ENCODE peak calls at places on chromosomes 7 and 10, in ten cellular contexts. One of them, this sample, is unnamed.

GRCh38 chr10:4102802-4103344 is 317.9 kb upstream of the KLF6 start:
- DNase-seq in CD8-positive, alpha-beta T cell: no peak
- DNase-seq in fibroblast of mammary gland: no peak
- DNase-seq in HT1080: no peak
- DNase-seq in foreskin melanocyte: no peak
- DNase-seq in PC-3: peak; percentile 33
- DNase-seq in fibroblast of pulmonary artery: no peak
- DNase-seq in astrocyte of the spinal cord: no peak
- DNase-seq in GDM1: no peak
- DNase-seq in EL: no peak
- DNase-seq in this sample: no peak

GRCh38 chr7:139575338-139575680 is 51.8 kb downstream of the CLEC2L start:
- DNase-seq in CD8-positive, alpha-beta T cell: no peak
- DNase-seq in fibroblast of mammary gland: no peak
- DNase-seq in HT1080: no peak
- DNase-seq in foreskin melanocyte: no peak
- DNase-seq in PC-3: no peak
- DNase-seq in fibroblast of pulmonary artery: no peak
- DNase-seq in astrocyte of the spinal cord: no peak
- DNase-seq in GDM1: no peak
- DNase-seq in EL: no peak
- DNase-seq in this sample: no peak

GRCh38 chr7:33062023-33062781 is at the start of gene NT5C3A:
- DNase-seq in CD8-positive, alpha-beta T cell: no peak
- DNase-seq in fibroblast of mammary gland: peak; percentile 31
- DNase-seq in HT1080: no peak
- DNase-seq in foreskin melanocyte: peak; percentile 12
- DNase-seq in PC-3: peak; percentile 35
- DNase-seq in fibroblast of pulmonary artery: peak; percentile 31
- DNase-seq in astrocyte of the spinal cord: peak; percentile 33
- DNase-seq in GDM1: no peak
- DNase-seq in EL: peak; percentile 46
- DNase-seq in this sample: peak; percentile 14

GRCh38 chr10:79274279-79275104 is 72.8 kb upstream of the PPIF start:
- DNase-seq in CD8-positive, alpha-beta T cell: no peak
- DNase-seq in fibroblast of mammary gland: peak; percentile 47
- DNase-seq in HT1080: no peak
- DNase-seq in foreskin melanocyte: peak; percentile 97
- DNase-seq in PC-3: no peak
- DNase-seq in fibroblast of pulmonary artery: peak; percentile 23
- DNase-seq in astrocyte of the spinal cord: peak; percentile 58
- DNase-seq in GDM1: no peak
- DNase-seq in EL: no peak
- DNase-seq in this sample: peak; percentile 49

GRCh38 chr10:68560916-68561691 is 967 bp downstream of the TET1 start:
- DNase-seq in CD8-positive, alpha-beta T cell: no peak
- DNase-seq in fibroblast of mammary gland: peak; percentile 38
- DNase-seq in HT1080: no peak
- DNase-seq in foreskin melanocyte: peak; percentile 41
- DNase-seq in PC-3: no peak
- DNase-seq in fibroblast of pulmonary artery: no peak
- DNase-seq in astrocyte of the spinal cord: peak; percentile 33
- DNase-seq in GDM1: no peak
- DNase-seq in EL: peak; percentile 69
- DNase-seq in this sample: no peak

GRCh38 chr7:1911571-1911970 is 241.5 kb downstream of the ELFN1 start:
- DNase-seq in CD8-positive, alpha-beta T cell: no peak
- DNase-seq in fibroblast of mammary gland: no peak
- DNase-seq in HT1080: no peak
- DNase-seq in foreskin melanocyte: no peak
- DNase-seq in PC-3: no peak
- DNase-seq in fibroblast of pulmonary artery: no peak
- DNase-seq in astrocyte of the spinal cord: no peak
- DNase-seq in GDM1: no peak
- DNase-seq in EL: no peak
- DNase-seq in this sample: no peak

GRCh38 chr10:48289652-48290238 is 15.2 kb upstream of the FRMPD2 start:
- DNase-seq in CD8-positive, alpha-beta T cell: peak; percentile 39
- DNase-seq in fibroblast of mammary gland: peak; percentile 44
- DNase-seq in HT1080: peak; percentile 51
- DNase-seq in foreskin melanocyte: peak; percentile 41
- DNase-seq in PC-3: peak; percentile 57
- DNase-seq in fibroblast of pulmonary artery: peak; percentile 64
- DNase-seq in astrocyte of the spinal cord: peak; percentile 30
- DNase-seq in GDM1: no peak
- DNase-seq in EL: peak; percentile 51
- DNase-seq in this sample: no peak

GRCh38 chr10:60488111-60488669 is 98.5 kb upstream of the ANK3 start:
- DNase-seq in CD8-positive, alpha-beta T cell: no peak
- DNase-seq in fibroblast of mammary gland: no peak
- DNase-seq in HT1080: no peak
- DNase-seq in foreskin melanocyte: no peak
- DNase-seq in PC-3: no peak
- DNase-seq in fibroblast of pulmonary artery: no peak
- DNase-seq in astrocyte of the spinal cord: no peak
- DNase-seq in GDM1: no peak
- DNase-seq in EL: no peak
- DNase-seq in this sample: no peak

GRCh38 chr10:15763001-15763400 is 43.3 kb upstream of the ITGA8 start:
- DNase-seq in CD8-positive, alpha-beta T cell: no peak
- DNase-seq in fibroblast of mammary gland: no peak
- DNase-seq in HT1080: no peak
- DNase-seq in foreskin melanocyte: no peak
- DNase-seq in PC-3: no peak
- DNase-seq in fibroblast of pulmonary artery: no peak
- DNase-seq in astrocyte of the spinal cord: no peak
- DNase-seq in GDM1: no peak
- DNase-seq in EL: no peak
- DNase-seq in this sample: no peak